ENCODE peak calls at places on chromosomes 7 and 10, in four cellular contexts. F is HepG2, R is K562, G is GM12878. X is an unnamed sample.

GRCh38 chr7:24052572-24053223 is 231.3 kb upstream of the NPY start:
- DNase-seq in R (no peak), G (no peak), F (no peak), X (no peak)

GRCh38 chr7:133513608-133514007 is 260.7 kb downstream of the EXOC4 start:
- DNase-seq in F (no peak), R (no peak), G (no peak), X (no peak)

GRCh38 chr10:77984986-77985385 is 44.3 kb downstream of the POLR3A start:
- DNase-seq in R (no peak), G (no peak), F (no peak), X (no peak)

GRCh38 chr7:14806886-14807285 is 95.7 kb downstream of the DGKB start:
- DNase-seq in R (no peak), G (no peak), F (no peak), X (no peak)

GRCh38 chr7:41148521-41148951 is 554.4 kb downstream of the INHBA start:
- DNase-seq in F (no peak), R (no peak), G (no peak), X (no peak)

GRCh38 chr10:77532068-77532467 is 105.5 kb downstream of the KCNMA1 start:
- DNase-seq in F (no peak), G (no peak), R (no peak), X (no peak)

GRCh38 chr10:22544325-22545068 is 169.9 kb downstream of the PIP4K2A start:
- DNase-seq in R (no peak), G (no peak), F (no peak), X (no peak)

GRCh38 chr7:97024209-97025129 is at the start of gene DLX5:
- DNase-seq in G (no peak), R (no peak), F (peak; percentile 18), X (peak; percentile 24)

GRCh38 chr7:135929692-135930091 is 47.5 kb downstream of the MTPN start:
- DNase-seq in F (peak; percentile 8), G (no peak), R (peak; percentile 62), X (no peak)

GRCh38 chr7:121442845-121443244 is 46.7 kb upstream of the FAM3C start:
- DNase-seq in F (no peak), R (peak; percentile 27), G (no peak), X (no peak)

GRCh38 chr10:112026438-112026837 is 157.1 kb downstream of the GPAM start:
- DNase-seq in R (no peak), F (no peak), G (no peak), X (no peak)

GRCh38 chr10:74292871-74293427 is 141.9 kb downstream of the ADK start:
- DNase-seq in R (no peak), G (no peak), F (no peak), X (no peak)

GRCh38 chr10:73768881-73769280 is 13.0 kb upstream of the CHCHD1 start:
- DNase-seq in F (no peak), R (no peak), G (no peak), X (no peak)

GRCh38 chr10:130971123-130971435 is 340.4 kb downstream of the TCERG1L start:
- DNase-seq in R (no peak), F (no peak), G (no peak), X (no peak)
- TF ChIP-seq ESRRA in R (no peak), F (no peak), G (no peak), X (no peak)

DNA sequence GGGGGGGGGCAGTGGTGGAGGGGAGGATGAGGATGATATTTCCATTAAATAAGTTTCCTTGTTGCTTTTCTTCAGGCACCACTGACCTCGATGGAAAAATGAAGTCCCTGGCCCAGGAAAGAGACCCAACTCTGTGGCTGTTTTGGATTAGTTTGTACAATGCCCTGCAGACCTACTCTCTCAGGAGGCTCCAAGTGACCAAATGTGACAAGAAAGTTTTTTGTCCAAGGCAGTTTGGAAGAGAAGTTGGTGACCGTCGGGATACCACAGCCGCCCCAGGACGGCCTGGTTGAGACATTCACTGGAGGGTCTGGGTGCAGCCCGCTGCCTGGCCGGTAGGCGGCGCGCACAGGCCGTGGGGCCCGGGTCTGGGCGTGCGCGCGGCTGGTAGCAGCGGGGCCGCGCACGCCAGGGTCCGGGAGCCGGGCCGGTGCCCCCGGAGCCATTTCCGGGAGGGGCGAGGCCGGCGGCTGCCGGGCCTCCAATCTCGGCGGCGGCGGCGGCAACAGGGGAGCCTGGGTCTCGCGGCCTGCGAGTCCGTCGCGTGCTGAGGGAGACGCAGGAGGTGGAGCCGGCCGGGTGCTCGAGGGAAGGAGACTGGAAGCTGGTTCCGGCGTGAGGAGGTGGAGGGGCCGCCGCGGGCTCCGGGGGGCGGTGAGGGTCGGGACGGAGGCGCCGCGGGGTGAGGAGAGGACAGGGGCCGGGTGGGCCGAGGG is at the start of gene SGPL1:
- DNase-seq in G (peak; percentile 13), F (peak; percentile 63), R (peak; percentile 99), X (peak; percentile 93)
- TF ChIP-seq EP300 in G (no peak), F (no peak), R (no peak), X (no peak)

DNA sequence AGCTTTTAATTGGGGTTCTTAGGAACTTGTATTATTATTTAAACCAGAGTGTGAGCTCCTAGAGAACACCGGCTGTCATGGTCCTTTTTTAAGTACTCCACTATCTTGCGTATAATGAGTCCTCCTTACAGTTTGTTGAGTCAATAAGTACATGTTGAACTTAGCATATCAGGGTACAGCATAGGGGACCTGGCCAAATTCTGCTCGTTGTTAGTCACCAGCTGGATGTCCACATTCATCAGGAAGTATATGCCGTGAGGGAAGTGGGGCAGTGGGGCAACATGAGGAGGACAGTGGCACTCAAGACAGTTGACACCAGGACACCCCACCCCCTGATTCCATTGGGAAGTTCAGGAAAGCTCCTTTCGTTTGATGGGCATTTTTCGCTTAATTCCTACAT is 16.6 kb downstream of the RPP30 start:
- DNase-seq in G (no peak), F (no peak), R (no peak), X (no peak)
- TF ChIP-seq ESRRA in G (no peak), F (no peak), R (no peak), X (no peak)

DNA sequence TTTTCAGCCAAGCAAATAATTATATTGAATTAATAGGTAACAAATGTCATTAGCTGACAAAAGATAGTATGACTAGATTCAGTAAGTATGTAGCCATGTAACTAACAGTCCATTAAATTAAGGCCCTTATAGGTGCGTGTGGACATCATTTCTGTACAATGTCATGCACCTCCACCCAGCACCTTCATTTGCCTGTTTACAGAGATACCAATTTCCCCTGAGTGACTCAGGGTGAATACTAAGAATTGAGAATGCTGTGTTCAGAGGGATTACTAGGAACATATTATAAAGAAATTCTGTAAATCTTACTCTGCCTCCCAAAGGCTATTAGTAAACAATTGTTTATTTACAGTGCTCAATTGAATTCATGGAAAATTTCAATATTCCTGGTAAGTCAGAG is 48.1 kb upstream of the ZNF273 start:
- DNase-seq in G (no peak), F (no peak), R (no peak), X (no peak)
- TF ChIP-seq EP300 in G (no peak), F (no peak), R (no peak), X (no peak)

GRCh38 chr7:25405736-25406135 is 177.4 kb upstream of the NPVF start:
- DNase-seq in G (no peak), R (no peak), F (no peak), X (no peak)

GRCh38 chr7:25408861-25409260 is 180.6 kb upstream of the NPVF start:
- DNase-seq in G (no peak), F (no peak), R (no peak), X (no peak)

GRCh38 chr7:25407053-25407452 is 178.8 kb upstream of the NPVF start:
- DNase-seq in G (no peak), R (no peak), F (no peak), X (no peak)

GRCh38 chr7:25407932-25408480 is 179.7 kb upstream of the NPVF start:
- DNase-seq in R (no peak), G (no peak), F (no peak), X (no peak)

DNA sequence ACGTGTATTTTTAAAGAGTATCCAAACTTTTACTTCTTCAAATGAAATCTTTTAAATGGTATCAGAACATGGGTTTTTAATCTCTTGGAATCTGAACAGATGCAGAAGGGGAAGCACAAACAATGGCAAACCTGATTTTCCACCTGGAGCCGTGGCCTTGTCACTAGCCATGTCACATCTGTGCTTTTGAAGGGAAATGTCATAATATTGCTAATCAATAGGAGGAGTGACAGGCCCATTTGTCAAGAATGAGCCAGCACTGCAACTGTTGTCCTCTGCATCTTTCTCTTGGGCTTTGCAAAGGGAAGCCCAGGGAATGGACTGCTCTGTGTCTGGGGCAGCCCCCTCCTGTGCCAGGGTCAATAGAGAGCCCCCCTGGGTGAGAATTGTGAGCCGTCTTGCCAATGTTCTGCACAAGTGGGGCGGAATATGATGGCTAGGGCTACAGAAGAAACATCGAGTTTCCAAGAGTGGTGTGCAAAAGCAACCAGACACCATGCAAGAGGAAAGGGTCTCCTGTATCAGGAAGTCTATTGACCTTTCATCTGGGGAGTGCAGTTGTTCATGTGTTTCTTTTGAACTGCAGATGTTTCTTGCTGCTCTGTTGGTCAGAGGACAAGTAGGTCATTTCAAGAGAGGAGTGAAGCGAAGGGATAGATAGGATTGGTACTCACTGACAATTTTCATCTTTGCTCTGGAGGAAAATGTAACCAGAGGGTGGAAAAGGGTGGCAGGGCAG is 181.8 kb upstream of the NPVF start:
- DNase-seq in F (no peak), R (no peak), G (no peak), X (no peak)
- TF ChIP-seq ESRRA in F (no peak), R (no peak), G (no peak), X (no peak)

DNA sequence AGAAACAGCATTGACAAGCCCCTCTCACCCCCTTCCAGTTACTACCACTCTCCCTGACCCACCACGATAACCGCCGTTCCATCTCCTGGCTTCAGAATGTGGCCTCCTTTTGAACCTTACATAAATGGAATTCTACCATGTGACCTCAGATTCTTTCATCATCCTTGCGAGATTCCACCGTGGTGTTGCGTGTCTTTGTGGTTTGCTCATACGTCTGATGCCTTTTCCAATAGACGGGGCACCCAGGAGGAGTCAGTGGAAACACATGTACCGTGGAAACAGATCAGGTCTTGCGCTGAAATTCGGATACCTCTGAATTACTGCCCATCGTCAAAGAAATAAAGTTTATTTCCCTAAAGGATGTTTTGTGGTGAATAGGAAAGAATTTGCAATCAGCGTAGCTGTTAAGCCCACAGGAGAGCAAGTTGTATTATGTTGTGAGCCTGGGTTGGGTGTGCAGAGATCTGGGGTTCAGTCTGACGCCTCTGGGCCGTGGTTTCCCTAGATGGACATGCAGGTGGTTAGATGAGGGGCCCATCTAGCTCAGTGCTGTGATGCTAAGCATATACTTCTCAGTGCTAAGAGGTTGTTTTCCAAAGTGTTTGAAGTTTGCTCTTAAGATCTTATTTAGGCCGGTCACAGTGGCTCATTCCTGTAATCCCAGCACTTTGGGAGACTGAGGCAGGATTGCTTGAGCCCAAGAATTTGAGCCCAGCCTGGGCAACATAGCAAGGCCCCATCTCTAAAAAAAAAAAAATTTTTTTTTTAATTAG is 29.1 kb downstream of the GTF2IRD1 start:
- DNase-seq in R (no peak), G (no peak), F (peak; percentile 62), X (peak; percentile 83)
- TF ChIP-seq EP300 in R (no peak), G (no peak), F (no peak), X (peak; percentile 92)